ENCODE peak calls at places on chromosomes 3 and 15, in nine cellular contexts. H is osteocyte, R is neural crest cell, I is GM06990, N is SK-N-SH, P is endodermal cell, F is AG09309, X is astrocyte of the cerebellum, U is lower lobe of right lung. L is an unnamed sample.

GRCh38 chr15:49145651-49146609 is 9.5 kb downstream of the COPS2 start:
- DNase-seq in F (no peak), U (no peak), X (peak), N (peak), I (no peak), H (no peak), P (peak), R (peak), L (no peak)

GRCh38 chr15:35173444-35174118 is 88.5 kb upstream of the NANOGP8 start:
- DNase-seq in X (no peak), U (no peak), F (no peak), R (no peak), N (no peak), I (no peak), H (no peak), P (no peak), L (no peak)

GRCh38 chr3:143814358-143814968 is 33.8 kb downstream of the SLC9A9 start:
- DNase-seq in U (no peak), N (no peak), H (no peak), X (no peak), F (no peak), P (no peak), I (no peak), R (no peak), L (no peak)

GRCh38 chr15:89770041-89770440 is 6.1 kb upstream of the MESP2 start:
- DNase-seq in U (peak), F (no peak), I (no peak), N (no peak), H (no peak), P (no peak), R (no peak), X (no peak), L (no peak)

GRCh38 chr15:68404056-68404798 is 27.7 kb downstream of the ITGA11 start:
- DNase-seq in R (no peak), I (no peak), U (no peak), X (no peak), P (no peak), N (no peak), H (peak), F (no peak), L (peak)

GRCh38 chr3:21649519-21649918 is 101.5 kb downstream of the ZNF385D start:
- DNase-seq in U (no peak), F (no peak), H (no peak), I (no peak), X (no peak), P (no peak), N (no peak), R (no peak), L (no peak)

GRCh38 chr3:30167511-30168135 is 438.8 kb upstream of the TGFBR2 start:
- DNase-seq in U (no peak), X (no peak), F (no peak), R (no peak), N (no peak), H (no peak), P (no peak), I (no peak), L (no peak)

GRCh38 chr15:65948352-65948751 is 79.1 kb downstream of the RAB11A start:
- DNase-seq in I (no peak), U (no peak), X (no peak), F (no peak), R (no peak), H (no peak), N (no peak), P (no peak), L (no peak)

GRCh38 chr3:157442729-157443128 is 6.1 kb downstream of the PTX3 start:
- DNase-seq in N (no peak), R (no peak), P (no peak), U (no peak), I (no peak), H (no peak), F (no peak), X (no peak), L (no peak)

GRCh38 chr3:146067048-146067447 is 93.9 kb downstream of the PLOD2 start:
- DNase-seq in P (no peak), R (no peak), U (no peak), I (no peak), N (no peak), X (no peak), F (peak), H (no peak), L (no peak)

GRCh38 chr15:82113116-82113715 is 67.4 kb upstream of the MEX3B start:
- DNase-seq in I (no peak), X (no peak), R (no peak), P (no peak), F (no peak), U (no peak), N (no peak), H (no peak), L (no peak)

GRCh38 chr3:185764168-185764988 is 60.5 kb downstream of the IGF2BP2 start:
- DNase-seq in I (no peak), R (peak), H (no peak), U (no peak), N (no peak), F (no peak), P (no peak), X (no peak), L (no peak)

DNA sequence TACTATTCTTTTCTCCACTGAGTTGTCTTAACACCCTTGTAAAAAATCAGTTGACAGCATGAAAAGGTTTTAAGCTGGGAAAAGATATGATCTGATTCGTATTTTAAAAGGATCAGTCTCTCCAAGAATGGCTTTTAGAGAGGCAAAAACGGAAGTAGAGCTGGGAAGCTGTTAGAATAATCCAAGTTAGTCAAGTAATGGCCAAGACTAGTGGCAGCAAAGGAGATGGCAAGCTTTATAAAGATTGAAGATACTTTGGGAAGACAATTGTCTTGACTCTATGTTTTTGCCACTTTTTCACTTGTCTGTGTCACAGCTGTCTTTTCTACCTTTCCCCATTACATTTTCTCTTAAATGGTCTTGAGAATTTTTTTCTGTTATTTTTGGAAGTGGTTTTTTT is 243.5 kb upstream of the MANF start:
- DNase-seq in U (no peak), N (no peak), R (no peak), H (no peak), X (no peak), P (no peak), F (no peak), I (no peak), L (no peak)
- TF ChIP-seq CTCF in U (no peak), N (no peak), R (peak), H (no peak), X (no peak), P (peak), F (no peak), I (no peak), L (no peak)

DNA sequence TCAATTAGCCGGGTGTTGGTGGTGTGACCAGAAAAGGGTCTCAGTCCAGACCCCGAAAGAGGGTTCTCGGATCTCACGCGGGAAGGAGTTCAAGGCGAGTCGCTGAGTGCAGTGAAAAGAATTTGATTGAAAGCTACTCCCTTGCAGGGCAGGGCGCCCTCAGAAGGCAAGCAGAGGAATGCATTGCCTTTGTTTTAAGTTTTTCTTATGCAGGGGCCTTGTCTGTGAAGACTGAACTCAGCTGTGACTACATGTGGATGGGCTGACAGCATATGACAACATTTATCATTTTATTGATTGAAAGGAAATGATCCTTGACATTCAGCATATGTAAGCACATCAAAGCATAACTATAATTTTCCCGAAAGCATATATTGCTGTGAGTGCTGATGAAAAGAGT is 11.8 kb downstream of the CPN2 start:
- DNase-seq in F (no peak), N (no peak), I (no peak), R (no peak), U (no peak), X (no peak), P (peak), H (no peak), L (no peak)
- TF ChIP-seq CTCF in F (no peak), N (peak), I (peak), R (peak), U (no peak), X (peak), P (peak), H (no peak), L (no peak)

GRCh38 chr15:80856809-80857377 is 77.7 kb downstream of the CEMIP start:
- DNase-seq in R (no peak), U (peak), X (peak), H (no peak), I (no peak), F (no peak), N (no peak), P (peak), L (peak)

GRCh38 chr15:80854104-80854503 is 74.9 kb downstream of the CEMIP start:
- DNase-seq in P (no peak), U (no peak), N (no peak), H (no peak), R (no peak), I (no peak), F (no peak), X (no peak), L (peak)

GRCh38 chr15:80852676-80853075 is 73.5 kb downstream of the CEMIP start:
- DNase-seq in H (no peak), P (no peak), N (no peak), I (no peak), U (no peak), R (no peak), F (no peak), X (no peak), L (no peak)

GRCh38 chr15:80855206-80855605 is 76.0 kb downstream of the CEMIP start:
- DNase-seq in X (no peak), P (no peak), H (no peak), F (no peak), I (no peak), U (no peak), N (no peak), R (no peak), L (no peak)

GRCh38 chr15:80856400-80856799 is 77.2 kb downstream of the CEMIP start:
- DNase-seq in F (no peak), X (no peak), P (peak), I (no peak), U (no peak), N (peak), H (no peak), R (no peak), L (no peak)
- TF ChIP-seq CTCF in F (peak), X (peak), P (peak), I (peak), U (peak), N (peak), H (peak), R (peak), L (no peak)

DNA sequence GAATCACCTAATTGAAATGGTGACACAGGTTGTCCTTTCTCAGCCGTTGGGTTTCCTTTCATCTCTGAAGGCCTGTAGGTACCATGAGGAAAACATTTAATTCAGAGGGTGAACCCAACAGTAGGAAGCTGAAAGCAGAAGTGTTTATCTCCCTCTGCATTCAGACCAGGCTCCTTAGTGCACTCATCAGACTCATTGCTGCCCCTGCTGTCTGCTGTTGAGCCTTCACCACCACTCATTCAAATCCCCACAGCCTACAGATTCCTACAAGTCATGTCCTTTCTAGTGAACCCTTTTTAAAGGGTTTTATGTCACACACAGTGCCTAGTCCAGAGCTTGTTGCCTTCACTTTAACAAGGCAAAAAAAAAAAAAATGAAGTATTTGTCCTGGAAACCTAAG is 13.4 kb downstream of the WDR48 start:
- DNase-seq in R (no peak), U (no peak), X (peak), I (peak), N (peak), P (peak), H (no peak), F (no peak), L (no peak)
- TF ChIP-seq CTCF in R (peak), U (peak), X (peak), I (peak), N (peak), P (peak), H (peak), F (peak), L (no peak)

DNA sequence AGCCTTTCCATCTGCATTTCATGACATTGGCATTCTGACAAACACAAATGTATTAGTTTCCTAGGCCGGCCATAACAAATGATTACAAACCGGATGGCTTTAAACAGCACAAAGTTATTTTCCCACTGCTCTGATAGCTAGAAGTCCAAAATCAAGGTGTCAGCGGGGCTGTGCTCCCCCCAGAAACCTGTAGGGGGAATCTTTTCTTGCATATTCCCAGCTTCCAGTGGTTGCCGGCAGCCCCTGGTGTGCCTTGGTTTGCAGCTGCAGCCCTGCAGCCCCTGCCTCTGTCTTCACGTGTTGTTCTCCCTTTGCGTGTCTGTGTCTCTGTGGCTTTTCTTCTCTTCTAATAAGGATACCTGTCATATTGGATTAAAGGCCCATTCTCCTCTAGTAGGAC is 79.0 kb upstream of the CDV3 start:
- DNase-seq in F (no peak), N (no peak), X (no peak), R (peak), U (no peak), H (no peak), P (peak), I (no peak), L (no peak)
- TF ChIP-seq CTCF in F (peak), N (peak), X (peak), R (peak), U (peak), H (peak), P (peak), I (peak), L (no peak)

GRCh38 chr15:91894606-91895005 is 41.1 kb downstream of the SLCO3A1 start:
- DNase-seq in X (no peak), P (no peak), F (no peak), N (no peak), U (no peak), I (no peak), H (no peak), R (no peak), L (no peak)

GRCh38 chr15:91897585-91898372 is 44.3 kb downstream of the SLCO3A1 start:
- DNase-seq in H (no peak), N (no peak), X (no peak), R (no peak), P (no peak), U (no peak), F (no peak), I (no peak), L (no peak)

GRCh38 chr15:91892417-91892816 is 38.9 kb downstream of the SLCO3A1 start:
- DNase-seq in N (no peak), H (no peak), I (no peak), R (no peak), P (no peak), F (no peak), X (no peak), U (no peak), L (no peak)

GRCh38 chr15:91898843-91899242 is 45.3 kb downstream of the SLCO3A1 start:
- DNase-seq in U (no peak), F (no peak), N (no peak), X (no peak), P (no peak), I (no peak), R (no peak), H (no peak), L (no peak)

DNA sequence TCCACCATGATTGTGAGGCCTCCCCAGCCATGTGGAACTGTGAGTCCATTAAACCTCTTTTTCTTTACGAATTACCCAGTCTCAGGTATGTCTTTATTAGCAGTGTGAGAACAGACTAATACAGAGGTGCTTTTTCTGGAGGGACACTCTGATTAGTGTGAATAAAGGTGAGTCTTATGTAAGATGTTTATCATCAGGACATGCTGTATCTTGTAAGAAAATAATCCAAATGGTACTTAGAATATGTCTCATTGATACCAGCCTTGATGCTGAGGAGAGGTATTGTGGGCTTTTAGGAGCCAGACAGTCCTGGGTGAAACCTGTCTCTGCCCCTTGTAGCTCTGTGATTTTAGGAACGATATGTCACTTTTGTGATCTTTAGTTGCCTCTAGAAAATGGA is 43.1 kb downstream of the SLCO3A1 start:
- DNase-seq in P (no peak), H (no peak), U (no peak), I (no peak), N (no peak), R (no peak), X (no peak), F (no peak), L (no peak)
- TF ChIP-seq CTCF in P (no peak), H (no peak), U (no peak), I (no peak), N (no peak), R (no peak), X (no peak), F (no peak), L (no peak)

L was measured in uterus.